ENCODE peak calls at places on chromosomes 12 and 14, in eight cellular contexts. One of them, this sample, is unnamed.

GRCh38 chr12:53107122-53107521 is 3.8 kb downstream of the SOAT2 start:
- DNase-seq in amniotic stem cell: no peak
- DNase-seq in left colon: no peak
- DNase-seq in DMS 273 treated with DMSO at 0.1 percent for 48 hours: no peak
- DNase-seq in GM03348: no peak
- DNase-seq in mesothelial cell of epicardium: no peak
- DNase-seq in Karpas-422: peak; percentile 29
- DNase-seq in left ventricle myocardium superior: no peak
- DNase-seq in this sample: no peak

GRCh38 chr12:43816168-43816567 is 10.1 kb upstream of the TWF1 start:
- DNase-seq in mesothelial cell of epicardium: no peak
- DNase-seq in left colon: no peak
- DNase-seq in GM03348: no peak
- DNase-seq in left ventricle myocardium superior: no peak
- DNase-seq in DMS 273 treated with DMSO at 0.1 percent for 48 hours: no peak
- DNase-seq in Karpas-422: no peak
- DNase-seq in amniotic stem cell: no peak
- DNase-seq in this sample: no peak

GRCh38 chr14:96797943-96798349 is 764 bp downstream of the VRK1 start:
- DNase-seq in DMS 273 treated with DMSO at 0.1 percent for 48 hours: no peak
- DNase-seq in left ventricle myocardium superior: no peak
- DNase-seq in mesothelial cell of epicardium: no peak
- DNase-seq in amniotic stem cell: no peak
- DNase-seq in Karpas-422: no peak
- DNase-seq in left colon: no peak
- DNase-seq in GM03348: peak; percentile 9
- DNase-seq in this sample: no peak

GRCh38 chr12:60333461-60333860 is 737.6 kb downstream of the SLC16A7 start:
- DNase-seq in mesothelial cell of epicardium: no peak
- DNase-seq in left colon: no peak
- DNase-seq in amniotic stem cell: no peak
- DNase-seq in GM03348: no peak
- DNase-seq in Karpas-422: no peak
- DNase-seq in DMS 273 treated with DMSO at 0.1 percent for 48 hours: no peak
- DNase-seq in left ventricle myocardium superior: no peak
- DNase-seq in this sample: no peak

GRCh38 chr12:14560904-14561574 is 6.6 kb downstream of the PLBD1 start:
- DNase-seq in left colon: no peak
- DNase-seq in mesothelial cell of epicardium: no peak
- DNase-seq in GM03348: no peak
- DNase-seq in DMS 273 treated with DMSO at 0.1 percent for 48 hours: no peak
- DNase-seq in amniotic stem cell: no peak
- DNase-seq in Karpas-422: no peak
- DNase-seq in left ventricle myocardium superior: no peak
- DNase-seq in this sample: no peak

GRCh38 chr14:59187802-59188460 is 536 bp upstream of the DAAM1 start:
- DNase-seq in left colon: peak; percentile 29
- DNase-seq in left ventricle myocardium superior: peak; percentile 60
- DNase-seq in GM03348: peak; percentile 15
- DNase-seq in DMS 273 treated with DMSO at 0.1 percent for 48 hours: no peak
- DNase-seq in Karpas-422: peak; percentile 74
- DNase-seq in mesothelial cell of epicardium: no peak
- DNase-seq in amniotic stem cell: no peak
- DNase-seq in this sample: no peak

GRCh38 chr14:90399541-90400444 is 3.0 kb downstream of the CALM1 start:
- DNase-seq in GM03348: peak; percentile 92
- DNase-seq in mesothelial cell of epicardium: peak; percentile 63
- DNase-seq in Karpas-422: peak; percentile 98
- DNase-seq in left ventricle myocardium superior: peak; percentile 92
- DNase-seq in DMS 273 treated with DMSO at 0.1 percent for 48 hours: peak; percentile 89
- DNase-seq in amniotic stem cell: peak; percentile 89
- DNase-seq in left colon: peak; percentile 90
- DNase-seq in this sample: peak; percentile 87

GRCh38 chr12:89707992-89708792 is 446 bp downstream of the ATP2B1 start:
- DNase-seq in Karpas-422: peak; percentile 56
- DNase-seq in mesothelial cell of epicardium: peak; percentile 23
- DNase-seq in left ventricle myocardium superior: peak; percentile 54
- DNase-seq in amniotic stem cell: no peak
- DNase-seq in left colon: peak; percentile 26
- DNase-seq in GM03348: peak; percentile 41
- DNase-seq in DMS 273 treated with DMSO at 0.1 percent for 48 hours: no peak
- DNase-seq in this sample: peak; percentile 47